ENCODE peak calls at places on chromosomes 4 and X, in five cellular contexts. H is gastrocnemius medialis; I is CD8-positive, alpha-beta T cell; T is fibroblast of lung; J is MM.1S. D is an unnamed sample. For H3K4me1 and H3K36me3, the result is how much of the 10 kb centered on the place peaks cover.

GRCh38 chr4:170145120-170145519 is 55.4 kb upstream of the AADAT start:
- DNase-seq in H (no peak), I (no peak), T (no peak), J (no peak), D (no peak)

GRCh38 chrX:10350221-10350620 is 193.4 kb downstream of the CLCN4 start:
- DNase-seq in H (no peak), I (no peak), T (no peak), J (no peak), D (no peak)

GRCh38 chr4:174134361-174134760 is 149.1 kb downstream of the FBXO8 start:
- DNase-seq in H (no peak), I (no peak), T (no peak), J (no peak), D (no peak)

GRCh38 chrX:70444326-70445196 is at the start of gene DLG3:
- DNase-seq in H (no peak), I (peak), T (peak), J (no peak), D (no peak)

GRCh38 chrX:122591546-122591945 is 592.5 kb upstream of the GRIA3 start:
- DNase-seq in H (no peak), I (no peak), T (no peak), J (no peak), D (no peak)

GRCh38 chrX:47958943-47959342 is 44.8 kb downstream of the ZNF182 start:
- DNase-seq in H (no peak), I (peak), T (no peak), J (no peak), D (peak)

GRCh38 chrX:42738552-42738951 is 39.4 kb downstream of the PPP1R2C start:
- DNase-seq in H (no peak), I (no peak), T (no peak), J (no peak), D (no peak)

GRCh38 chr4:153533387-153533786 is 67.2 kb downstream of the TMEM131L start:
- DNase-seq in H (no peak), I (no peak), T (peak), J (no peak), D (no peak)

GRCh38 chrX:38939067-38939466 is 137.8 kb downstream of the MID1IP1 start:
- DNase-seq in H (peak), I (no peak), T (peak), J (no peak), D (no peak)

GRCh38 chr4:2069161-2069971 is 10.2 kb downstream of the NAT8L start:
- DNase-seq in H (no peak), I (no peak), T (no peak), J (no peak), D (no peak)

GRCh38 chrX:123854329-123854728 is 5.5 kb upstream of the XIAP start:
- DNase-seq in H (no peak), I (no peak), T (peak), J (no peak), D (no peak)

GRCh38 chr4:129223955-129224354 is 128.0 kb downstream of the C4orf33 start:
- DNase-seq in H (no peak), I (no peak), T (no peak), J (no peak), D (no peak)

GRCh38 chr4:88964450-88964849 is 92.5 kb downstream of the FAM13A start:
- DNase-seq in H (no peak), I (no peak), T (peak), J (no peak), D (no peak)

GRCh38 chr4:109873791-109874514 is 26.0 kb downstream of the LRIT3 start:
- DNase-seq in H (peak), I (no peak), T (peak), J (no peak), D (no peak)

GRCh38 chr4:108681321-108681809 is 31.0 kb downstream of the OSTC start:
- DNase-seq in H (no peak), I (no peak), T (no peak), J (no peak), D (no peak)

GRCh38 chr4:76772498-76773106 is 125.3 kb downstream of the SOWAHB start:
- DNase-seq in H (no peak), I (no peak), T (peak), J (peak), D (no peak)

GRCh38 chr4:111802191-111802590 is 343.1 kb upstream of the FAM241A start:
- DNase-seq in H (no peak), I (no peak), T (no peak), J (no peak), D (no peak)

GRCh38 chr4:61277785-61278184 is 77.7 kb downstream of the ADGRL3 start:
- DNase-seq in H (no peak), I (no peak), T (peak), J (no peak), D (no peak)

GRCh38 chr4:159003420-159004253 is 99.2 kb upstream of the RAPGEF2 start:
- DNase-seq in H (no peak), I (no peak), T (peak), J (no peak), D (no peak)

GRCh38 chr4:105135746-105136145 is 10.9 kb upstream of the TET2 start:
- DNase-seq in H (no peak), I (no peak), T (no peak), J (no peak), D (no peak)

GRCh38 chr4:1907848-1908525 is 36.8 kb downstream of the NSD2 start:
- DNase-seq in H (no peak), I (no peak), T (no peak), J (no peak), D (no peak)

GRCh38 chrX:40065291-40066046 is 32.3 kb downstream of the BCOR start:
- DNase-seq in H (no peak), I (peak), T (no peak), J (no peak), D (no peak)

GRCh38 chr4:122625156-122625555 is 4.3 kb upstream of the IL21 start:
- DNase-seq in H (no peak), I (no peak), T (peak), J (no peak), D (no peak)

GRCh38 chr4:63582997-63583396 is 826.3 kb downstream of the TECRL start:
- DNase-seq in H (no peak), I (no peak), T (no peak), J (no peak), D (no peak)

GRCh38 chrX:122238801-122239200 is 945.3 kb upstream of the GRIA3 start:
- DNase-seq in H (no peak), I (no peak), T (peak), J (no peak), D (no peak)

GRCh38 chr4:133062851-133063250 is 86.2 kb upstream of the PCDH10 start:
- DNase-seq in H (no peak), I (no peak), T (peak), J (no peak), D (no peak)

GRCh38 chrX:153794897-153795816 is 689 bp downstream of the SSR4 start:
- DNase-seq in H (no peak), I (no peak), T (peak), J (no peak), D (no peak)

GRCh38 chr4:110518889-110519490 is 43.0 kb downstream of the ENPEP start:
- DNase-seq in H (no peak), I (peak), T (peak), J (peak), D (peak)

GRCh38 chr4:41718907-41719306 is 29.6 kb downstream of the PHOX2B start:
- DNase-seq in H (no peak), I (no peak), T (peak), J (no peak), D (no peak)

GRCh38 chr4:115190529-115190928 is 77.1 kb upstream of the NDST4 start:
- DNase-seq in H (no peak), I (no peak), T (no peak), J (no peak), D (no peak)

GRCh38 chr4:155707251-155707650 is 40.6 kb downstream of the GUCY1A1 start:
- DNase-seq in H (no peak), I (no peak), T (no peak), J (no peak), D (no peak)

GRCh38 chr4:74934016-74934821 is 1.3 kb downstream of the PARM1 start:
- DNase-seq in H (no peak), I (no peak), T (peak), J (peak), D (no peak)

GRCh38 chrX:108437789-108438623 is at the start of gene COL4A6:
- DNase-seq in H (no peak), I (no peak), T (no peak), J (no peak), D (no peak)

GRCh38 chr4:155766544-155766943 is 7.7 kb downstream of the GUCY1B1 start:
- DNase-seq in H (no peak), I (no peak), T (no peak), J (no peak), D (no peak)

DNA sequence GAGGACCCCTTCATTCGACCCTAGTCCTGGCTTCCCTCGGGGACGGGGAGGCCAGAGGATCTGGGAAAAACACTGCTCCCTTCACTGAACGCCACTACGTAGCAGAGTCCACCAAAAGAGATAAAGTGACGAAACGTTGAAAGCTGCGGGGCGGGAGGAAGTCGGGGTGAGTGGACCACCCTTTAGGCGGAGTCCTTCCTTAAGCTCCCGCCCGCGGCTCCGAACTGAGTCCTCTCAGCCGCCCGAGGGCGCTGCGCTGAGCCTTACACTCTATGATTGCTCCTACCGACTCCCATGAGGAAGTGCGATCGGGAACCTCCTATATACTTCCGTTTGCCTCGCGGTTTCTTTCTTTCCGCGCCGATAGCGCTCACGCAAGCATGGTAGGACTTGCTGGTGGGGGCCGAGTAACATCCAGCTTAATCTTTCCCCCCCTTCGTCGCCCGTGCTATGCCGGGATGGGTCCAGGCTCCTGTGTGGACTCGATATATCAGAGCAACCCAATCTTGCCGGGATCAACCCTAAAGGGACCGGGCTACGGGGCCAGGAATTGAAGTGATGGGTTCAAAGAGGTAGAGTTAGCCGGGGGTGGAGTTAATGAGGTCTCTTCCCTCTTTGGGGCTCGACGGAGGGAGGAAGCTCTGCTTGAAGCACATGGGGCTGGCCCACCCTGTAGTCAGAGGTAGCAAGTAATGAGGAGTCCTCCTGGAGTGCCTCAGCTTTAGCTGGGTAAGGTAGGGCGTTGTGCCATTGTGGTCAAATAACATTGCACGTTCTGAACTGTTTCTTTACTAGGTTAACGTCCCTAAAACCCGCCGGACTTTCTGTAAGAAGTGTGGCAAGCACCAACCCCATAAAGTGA is at the start of gene RPL36A:
- DNase-seq in H (peak), I (peak), T (peak), J (peak), D (peak)
- H3K4me1 ChIP-seq in H (under half), I (under half), T (under half), J (under half), D (under half)

GRCh38 chr4:139889194-139889762 is 223.7 kb downstream of the MGST2 start:
- DNase-seq in H (no peak), I (no peak), T (no peak), J (no peak), D (no peak)

GRCh38 chr4:139889901-139890300 is 224.3 kb downstream of the MGST2 start:
- DNase-seq in H (no peak), I (no peak), T (no peak), J (no peak), D (no peak)

GRCh38 chr4:139887962-139888735 is 222.5 kb downstream of the MGST2 start:
- DNase-seq in H (no peak), I (no peak), T (no peak), J (no peak), D (no peak)

GRCh38 chr4:139886798-139887197 is 221.2 kb downstream of the MGST2 start:
- DNase-seq in H (no peak), I (no peak), T (no peak), J (no peak), D (no peak)

GRCh38 chr4:139887378-139887801 is 221.8 kb downstream of the MGST2 start:
- DNase-seq in H (no peak), I (no peak), T (no peak), J (no peak), D (peak)
- H3K4me3 ChIP-seq in H (peak), I (no peak), T (peak), J (no peak), D (no peak)

DNA sequence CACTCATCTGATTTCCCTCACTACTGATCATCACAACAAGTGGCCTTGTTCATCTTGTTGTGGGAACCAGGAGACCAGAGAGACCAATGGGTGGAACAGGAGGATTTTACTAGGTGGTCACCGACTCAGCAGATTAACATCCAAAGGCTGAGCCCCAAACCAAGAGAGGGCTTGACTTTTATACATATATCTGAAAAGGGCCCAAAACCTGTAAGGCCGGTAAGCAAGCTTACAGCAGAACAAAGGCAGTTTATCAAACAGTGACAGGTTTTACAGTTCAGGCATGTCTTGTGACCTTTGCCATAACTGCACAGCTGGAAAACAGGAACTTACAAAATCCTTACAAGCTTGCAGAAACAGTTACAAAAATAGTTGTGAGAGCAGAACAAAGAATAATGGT is 195.9 kb downstream of the OR13H1 start:
- DNase-seq in H (no peak), I (no peak), T (no peak), J (no peak), D (no peak)
- H3K36me3 ChIP-seq in H (under half), I (under half), T (under half), J (under half), D (under half)

DNA sequence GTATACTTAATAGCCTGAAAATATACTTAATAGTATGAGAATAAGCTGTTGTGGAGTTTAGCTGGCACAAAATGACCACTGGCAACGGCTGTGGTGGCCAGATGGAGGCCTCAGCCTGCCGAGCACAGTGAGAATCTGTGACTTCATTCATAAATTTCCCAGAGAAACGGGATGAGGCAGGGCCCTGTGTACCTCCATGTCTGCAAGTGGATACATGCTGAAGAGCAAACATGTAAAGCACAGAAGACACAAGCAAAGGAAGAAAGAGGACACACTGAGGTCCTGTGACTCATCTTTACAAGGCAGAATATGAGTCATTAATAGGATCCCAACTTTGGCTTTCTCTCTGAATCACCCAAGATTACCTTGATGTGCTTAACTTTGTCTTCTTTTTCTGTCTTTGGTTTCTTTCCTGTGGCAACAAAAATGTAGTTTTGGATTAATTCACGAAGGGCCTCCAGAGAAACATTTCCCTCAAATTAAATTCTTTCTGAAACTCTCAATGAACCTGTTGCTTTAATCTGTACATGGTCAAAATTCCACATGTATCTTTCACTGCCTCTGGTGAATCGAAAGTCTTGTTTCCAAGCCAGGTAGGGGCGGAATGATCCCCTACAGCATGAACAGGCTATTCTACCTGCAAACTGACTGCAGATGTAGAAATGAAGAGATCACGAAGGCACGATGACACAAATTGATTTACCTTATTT is 56.4 kb downstream of the IRF2 start:
- DNase-seq in H (no peak), I (no peak), T (peak), J (peak), D (peak)
- H3K4me1 ChIP-seq in H (under half), I (under half), T (under half), J (half or more), D (under half)

DNA sequence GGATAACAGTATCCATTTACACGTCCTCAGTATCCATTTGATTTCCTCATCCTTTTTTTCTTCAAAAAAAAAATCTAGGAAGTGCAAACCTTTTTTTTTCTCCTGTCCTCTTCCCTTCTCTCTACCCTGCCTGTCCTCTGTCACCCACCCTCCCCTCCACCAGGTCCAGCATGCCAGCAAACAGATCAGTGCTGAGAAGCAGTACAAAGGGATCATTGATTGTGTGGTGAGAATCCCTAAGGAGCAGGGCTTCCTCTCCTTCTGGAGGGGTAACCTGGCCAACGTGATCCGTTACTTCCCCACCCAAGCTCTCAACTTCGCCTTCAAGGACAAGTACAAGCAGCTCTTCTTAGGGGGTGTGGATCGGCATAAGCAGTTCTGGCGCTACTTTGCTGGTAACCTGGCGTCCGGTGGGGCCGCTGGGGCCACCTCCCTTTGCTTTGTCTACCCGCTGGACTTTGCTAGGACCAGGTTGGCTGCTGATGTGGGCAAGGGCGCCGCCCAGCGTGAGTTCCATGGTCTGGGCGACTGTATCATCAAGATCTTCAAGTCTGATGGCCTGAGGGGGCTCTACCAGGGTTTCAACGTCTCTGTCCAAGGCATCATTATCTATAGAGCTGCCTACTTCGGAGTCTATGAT is 1.7 kb downstream of the SLC25A4 start:
- DNase-seq in H (peak), I (no peak), T (no peak), J (no peak), D (no peak)
- H3K4me3 ChIP-seq in H (peak), I (no peak), T (no peak), J (peak), D (no peak)

GRCh38 chr4:25799522-25799921 is 63.3 kb downstream of the SEL1L3 start:
- DNase-seq in H (no peak), I (no peak), T (no peak), J (no peak), D (no peak)
- H3K36me3 ChIP-seq in H (under half), I (under half), T (under half), J (under half), D (under half)

GRCh38 chr4:38150021-38150671 is 189.9 kb downstream of the PTTG2 start:
- DNase-seq in H (no peak), I (no peak), T (peak), J (no peak), D (no peak)
- H3K4me1 ChIP-seq in H (under half), I (under half), T (under half), J (under half), D (under half)

GRCh38 chr4:92198711-92199110 is 105.1 kb upstream of the GRID2 start:
- DNase-seq in H (no peak), I (no peak), T (peak), J (no peak), D (no peak)
- H3K4me3 ChIP-seq in H (no peak), I (no peak), T (no peak), J (no peak), D (no peak)